ENCODE peak calls at places on chromosomes 2 and 18, in nine cellular contexts. Y is pancreas, C is testis, I is psoas muscle, X is K562, D is A549, Q is PC-9, R is NB4, F is foreskin fibroblast. K is an unnamed sample.

GRCh38 chr2:167581961-167582574 is 665.3 kb downstream of the STK39 start:
- DNase-seq in C (no peak), X (no peak), I (no peak), D (no peak), R (no peak), F (no peak), Q (no peak), Y (no peak), K (peak; percentile 42)

GRCh38 chr2:189129971-189130370 is 49.6 kb downstream of the COL5A2 start:
- DNase-seq in D (no peak), X (no peak), Y (no peak), C (no peak), I (no peak), R (no peak), F (peak; percentile 64), Q (no peak), K (peak; percentile 74)

GRCh38 chr2:60519259-60519863 is 34.1 kb downstream of the BCL11A start:
- DNase-seq in C (no peak), X (no peak), Y (no peak), Q (no peak), I (no peak), D (no peak), F (peak; percentile 18), R (no peak), K (no peak)

GRCh38 chr2:13876491-13877037 is 756.0 kb upstream of the LRATD1 start:
- DNase-seq in R (no peak), F (no peak), C (no peak), X (no peak), Q (no peak), Y (no peak), I (no peak), D (no peak), K (no peak)

GRCh38 chr2:227013330-227013729 is 150.7 kb downstream of the COL4A4 start:
- DNase-seq in X (no peak), I (no peak), Q (no peak), F (no peak), R (no peak), C (no peak), Y (no peak), D (no peak), K (no peak)

GRCh38 chr2:53819627-53820026 is 32.8 kb downstream of the ERLEC1 start:
- DNase-seq in C (no peak), X (no peak), R (no peak), Q (no peak), Y (no peak), D (no peak), I (no peak), F (no peak), K (no peak)

GRCh38 chr18:62852851-62853250 is 137.5 kb downstream of the PHLPP1 start:
- DNase-seq in R (no peak), Y (no peak), F (peak; percentile 45), X (no peak), Q (no peak), D (no peak), C (no peak), I (no peak), K (no peak)

GRCh38 chr2:127158614-127159290 is 51.8 kb upstream of the BIN1 start:
- DNase-seq in Q (no peak), R (peak; percentile 61), F (no peak), D (no peak), X (no peak), I (no peak), Y (no peak), C (no peak), K (no peak)

GRCh38 chr18:55280515-55280914 is 307.5 kb downstream of the TCF4 start:
- DNase-seq in D (no peak), Y (no peak), C (no peak), Q (no peak), X (no peak), R (no peak), I (no peak), F (no peak), K (no peak)

GRCh38 chr2:119439574-119440500 is 8.2 kb downstream of the TMEM37 start:
- DNase-seq in I (no peak), F (no peak), C (no peak), X (no peak), Q (no peak), D (no peak), Y (no peak), R (no peak), K (no peak)

GRCh38 chr2:30234180-30234971 is 3.0 kb downstream of the LBH start:
- DNase-seq in D (peak; percentile 65), X (no peak), I (no peak), F (peak; percentile 55), R (no peak), C (peak; percentile 38), Q (peak; percentile 95), Y (no peak), K (peak; percentile 95)

GRCh38 chr18:36382151-36382550 is 84.6 kb downstream of the FHOD3 start:
- DNase-seq in I (no peak), Y (no peak), R (no peak), X (no peak), F (no peak), Q (no peak), D (no peak), C (no peak), K (no peak)

GRCh38 chr2:149716687-149717086 is 129.1 kb upstream of the MMADHC start:
- DNase-seq in D (no peak), R (no peak), C (no peak), F (no peak), X (no peak), Q (no peak), I (no peak), Y (no peak), K (no peak)

GRCh38 chr2:74206180-74206688 is 7.8 kb downstream of the MTHFD2 start:
- DNase-seq in C (no peak), R (peak; percentile 85), D (no peak), F (peak; percentile 65), X (peak; percentile 75), I (no peak), Q (peak; percentile 54), Y (no peak), K (peak; percentile 89)

DNA sequence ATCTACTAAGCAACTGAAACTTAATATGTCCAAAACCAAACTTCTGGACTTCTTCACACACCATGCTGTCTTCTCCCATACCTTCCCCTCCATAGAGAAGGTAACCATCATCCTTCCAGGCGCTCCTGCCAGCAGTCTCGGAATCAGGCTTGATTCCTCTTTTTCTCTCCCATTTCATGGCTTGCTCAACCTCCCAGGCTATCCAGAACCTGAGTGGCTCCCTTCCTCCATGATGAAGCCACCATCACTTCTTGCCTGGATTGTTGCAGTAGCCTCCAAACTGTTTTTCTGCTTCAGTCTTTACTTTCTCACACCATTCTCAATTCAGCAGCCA is 40.1 kb upstream of the NDUFV2 start:
- DNase-seq in C (no peak), X (no peak), Y (no peak), D (no peak), I (no peak), F (no peak), R (no peak), Q (no peak), K (no peak)
- H3K4me3 ChIP-seq in C (no peak overlapping the region), X (no peak overlapping the region), Y (no peak overlapping the region), D (no peak overlapping the region), I (no peak overlapping the region), F (no peak overlapping the region), R (no peak overlapping the region), Q (no peak overlapping the region), K (no peak overlapping the region)

GRCh38 chr2:18425186-18425585 is 135.3 kb downstream of the RDH14 start:
- DNase-seq in I (no peak), R (no peak), X (no peak), Y (no peak), F (no peak), Q (no peak), D (no peak), C (no peak), K (peak; percentile 14)
- TF ChIP-seq CTCF in I (no peak), R (no peak), X (no peak), Y (no peak), F (no peak), Q (peak; percentile 21), D (no peak), C (no peak), K (no peak)

GRCh38 chr2:144836635-144837350 is 316.9 kb upstream of the ZEB2 start:
- DNase-seq in Y (no peak), C (no peak), D (no peak), I (no peak), F (peak; percentile 72), Q (no peak), X (no peak), R (no peak), K (peak; percentile 73)

GRCh38 chr2:144832048-144832447 is 312.1 kb upstream of the ZEB2 start:
- DNase-seq in X (no peak), R (peak; percentile 46), Y (no peak), D (no peak), F (no peak), C (no peak), Q (no peak), I (no peak), K (no peak)

GRCh38 chr2:144835634-144836351 is 315.9 kb upstream of the ZEB2 start:
- DNase-seq in F (no peak), I (no peak), X (no peak), D (no peak), C (no peak), R (no peak), Q (no peak), Y (no peak), K (peak; percentile 23)

GRCh38 chr2:144834954-144835633 is 315.2 kb upstream of the ZEB2 start:
- DNase-seq in I (no peak), R (no peak), Q (no peak), Y (no peak), C (peak; percentile 58), F (peak; percentile 64), X (peak; percentile 24), D (no peak), K (peak; percentile 73)

GRCh38 chr2:144834363-144834762 is 314.4 kb upstream of the ZEB2 start:
- DNase-seq in D (no peak), F (no peak), Y (no peak), I (no peak), R (no peak), X (peak; percentile 24), Q (no peak), C (no peak), K (no peak)
- H3K4me3 ChIP-seq in D (no peak overlapping the region), F (no peak overlapping the region), Y (no peak overlapping the region), I (no peak overlapping the region), R (no peak overlapping the region), X (no peak overlapping the region), Q (no peak overlapping the region), C (no peak overlapping the region), K (no peak overlapping the region)

GRCh38 chr18:37536646-37537045 is 29.0 kb downstream of the CELF4 start:
- DNase-seq in Y (no peak), C (no peak), D (no peak), X (no peak), Q (no peak), F (no peak), R (no peak), I (no peak), K (no peak)

GRCh38 chr18:37532917-37533316 is 32.7 kb downstream of the CELF4 start:
- DNase-seq in Q (no peak), I (no peak), Y (no peak), X (no peak), F (no peak), D (no peak), R (no peak), C (peak; percentile 46), K (no peak)

GRCh38 chr18:37534627-37535026 is 31.0 kb downstream of the CELF4 start:
- DNase-seq in Y (no peak), R (no peak), C (no peak), Q (no peak), D (no peak), X (no peak), F (no peak), I (no peak), K (no peak)

GRCh38 chr18:37535968-37536367 is 29.6 kb downstream of the CELF4 start:
- DNase-seq in Y (no peak), Q (no peak), F (no peak), C (no peak), R (no peak), D (no peak), X (no peak), I (no peak), K (peak; percentile 9)

GRCh38 chr18:37533647-37534565 is 31.7 kb downstream of the CELF4 start:
- DNase-seq in I (no peak), Q (no peak), R (no peak), X (no peak), F (no peak), D (peak; percentile 18), C (no peak), Y (no peak), K (no peak)
- TF ChIP-seq CTCF in I (no peak), Q (no peak), R (no peak), X (peak; percentile 25), F (peak; percentile 7), D (no peak), C (peak; percentile 21), Y (no peak), K (no peak)

K was measured in cardiac fibroblast.